ENCODE peak calls at places on chromosome 11, in five cellular contexts. One of them, this sample, is unnamed.

GRCh38 chr11:118214210-118214914 is 10.4 kb downstream of the JAML start:
- DNase-seq in IMR-90: no peak
- DNase-seq in CD8-positive, alpha-beta memory T cell: no peak
- DNase-seq in ovary: no peak
- DNase-seq in cardiac muscle cell: no peak
- DNase-seq in this sample: no peak

GRCh38 chr11:112961751-112962747 is 829 bp downstream of the NCAM1 start:
- DNase-seq in cardiac muscle cell: peak; percentile 76
- DNase-seq in CD8-positive, alpha-beta memory T cell: no peak
- DNase-seq in ovary: peak; percentile 59
- DNase-seq in IMR-90: no peak
- DNase-seq in this sample: peak; percentile 77

GRCh38 chr11:69208190-69209037 is 52.7 kb downstream of the SMIM38 start:
- DNase-seq in ovary: no peak
- DNase-seq in cardiac muscle cell: no peak
- DNase-seq in CD8-positive, alpha-beta memory T cell: no peak
- DNase-seq in IMR-90: no peak
- DNase-seq in this sample: no peak

GRCh38 chr11:76672431-76673163 is 2.0 kb upstream of the LRRC32 start:
- DNase-seq in IMR-90: no peak
- DNase-seq in ovary: no peak
- DNase-seq in cardiac muscle cell: no peak
- DNase-seq in CD8-positive, alpha-beta memory T cell: peak; percentile 76
- DNase-seq in this sample: peak; percentile 60

GRCh38 chr11:112812719-112813118 is 148.5 kb upstream of the NCAM1 start:
- DNase-seq in CD8-positive, alpha-beta memory T cell: no peak
- DNase-seq in cardiac muscle cell: no peak
- DNase-seq in ovary: no peak
- DNase-seq in IMR-90: no peak
- DNase-seq in this sample: no peak

GRCh38 chr11:109971184-109971523 is 122.0 kb upstream of the ZC3H12C start:
- DNase-seq in ovary: no peak
- DNase-seq in CD8-positive, alpha-beta memory T cell: no peak
- DNase-seq in IMR-90: peak; percentile 84
- DNase-seq in cardiac muscle cell: peak; percentile 13
- DNase-seq in this sample: no peak

GRCh38 chr11:34823639-34824038 is 92.5 kb downstream of the APIP start:
- DNase-seq in CD8-positive, alpha-beta memory T cell: no peak
- DNase-seq in IMR-90: no peak
- DNase-seq in cardiac muscle cell: no peak
- DNase-seq in ovary: no peak
- DNase-seq in this sample: no peak

GRCh38 chr11:117479372-117479771 is 151.7 kb downstream of the CEP164 start:
- DNase-seq in ovary: no peak
- DNase-seq in CD8-positive, alpha-beta memory T cell: no peak
- DNase-seq in cardiac muscle cell: no peak
- DNase-seq in IMR-90: no peak
- DNase-seq in this sample: no peak

GRCh38 chr11:73325036-73325981 is 17.2 kb downstream of the ARHGEF17 start:
- DNase-seq in ovary: no peak
- DNase-seq in IMR-90: peak; percentile 56
- DNase-seq in CD8-positive, alpha-beta memory T cell: no peak
- DNase-seq in cardiac muscle cell: no peak
- DNase-seq in this sample: no peak

GRCh38 chr11:65854161-65854592 is 3.8 kb downstream of the CFL1 start:
- DNase-seq in IMR-90: no peak
- DNase-seq in ovary: no peak
- DNase-seq in cardiac muscle cell: no peak
- DNase-seq in CD8-positive, alpha-beta memory T cell: no peak
- DNase-seq in this sample: no peak

GRCh38 chr11:6531267-6531752 is 34.2 kb downstream of the DNHD1 start:
- DNase-seq in ovary: no peak
- DNase-seq in cardiac muscle cell: peak; percentile 40
- DNase-seq in IMR-90: peak; percentile 52
- DNase-seq in CD8-positive, alpha-beta memory T cell: no peak
- DNase-seq in this sample: no peak

GRCh38 chr11:85539029-85539689 is 88.0 kb downstream of the DLG2 start:
- DNase-seq in IMR-90: no peak
- DNase-seq in cardiac muscle cell: no peak
- DNase-seq in CD8-positive, alpha-beta memory T cell: no peak
- DNase-seq in ovary: no peak
- DNase-seq in this sample: no peak

GRCh38 chr11:71207996-71208774 is 44.2 kb downstream of the SHANK2 start:
- DNase-seq in cardiac muscle cell: no peak
- DNase-seq in ovary: no peak
- DNase-seq in IMR-90: no peak
- DNase-seq in CD8-positive, alpha-beta memory T cell: no peak
- DNase-seq in this sample: no peak

GRCh38 chr11:122883682-122883981 is 1.1 kb downstream of the JHY start:
- DNase-seq in IMR-90: no peak
- DNase-seq in cardiac muscle cell: no peak
- DNase-seq in CD8-positive, alpha-beta memory T cell: no peak
- DNase-seq in ovary: no peak
- DNase-seq in this sample: no peak

GRCh38 chr11:130156108-130157022 is 3.2 kb upstream of the ST14 start:
- DNase-seq in ovary: no peak
- DNase-seq in CD8-positive, alpha-beta memory T cell: no peak
- DNase-seq in cardiac muscle cell: no peak
- DNase-seq in IMR-90: no peak
- DNase-seq in this sample: no peak

GRCh38 chr11:114315749-114316368 is 19.7 kb downstream of the NNMT start:
- DNase-seq in CD8-positive, alpha-beta memory T cell: no peak
- DNase-seq in ovary: no peak
- DNase-seq in cardiac muscle cell: no peak
- DNase-seq in IMR-90: no peak
- DNase-seq in this sample: no peak

GRCh38 chr11:104191124-104191523 is 27.2 kb upstream of the PDGFD start:
- DNase-seq in CD8-positive, alpha-beta memory T cell: no peak
- DNase-seq in IMR-90: peak; percentile 49
- DNase-seq in cardiac muscle cell: no peak
- DNase-seq in ovary: no peak
- DNase-seq in this sample: no peak

GRCh38 chr11:26537341-26537740 is 34.7 kb downstream of the MUC15 start:
- DNase-seq in ovary: no peak
- DNase-seq in cardiac muscle cell: no peak
- DNase-seq in IMR-90: no peak
- DNase-seq in CD8-positive, alpha-beta memory T cell: no peak
- DNase-seq in this sample: no peak

GRCh38 chr11:8776209-8776608 is 93.6 kb downstream of the RPL27A start:
- DNase-seq in cardiac muscle cell: no peak
- DNase-seq in ovary: no peak
- DNase-seq in CD8-positive, alpha-beta memory T cell: no peak
- DNase-seq in IMR-90: no peak
- DNase-seq in this sample: no peak

GRCh38 chr11:8777907-8778767 is 95.5 kb downstream of the RPL27A start:
- DNase-seq in cardiac muscle cell: no peak
- DNase-seq in ovary: peak; percentile 78
- DNase-seq in IMR-90: peak; percentile 71
- DNase-seq in CD8-positive, alpha-beta memory T cell: no peak
- DNase-seq in this sample: no peak

GRCh38 chr11:8779107-8779506 is 96.5 kb downstream of the RPL27A start:
- DNase-seq in CD8-positive, alpha-beta memory T cell: no peak
- DNase-seq in ovary: no peak
- DNase-seq in cardiac muscle cell: no peak
- DNase-seq in IMR-90: no peak
- DNase-seq in this sample: no peak

GRCh38 chr11:8775341-8776133 is 92.9 kb downstream of the RPL27A start:
- DNase-seq in cardiac muscle cell: no peak
- DNase-seq in IMR-90: no peak
- DNase-seq in CD8-positive, alpha-beta memory T cell: no peak
- DNase-seq in ovary: peak; percentile 67
- DNase-seq in this sample: no peak

GRCh38 chr11:8779732-8780131 is 97.1 kb downstream of the RPL27A start:
- DNase-seq in CD8-positive, alpha-beta memory T cell: no peak
- DNase-seq in ovary: no peak
- DNase-seq in cardiac muscle cell: no peak
- DNase-seq in IMR-90: no peak
- DNase-seq in this sample: no peak
- H3K4me1 ChIP-seq in CD8-positive, alpha-beta memory T cell: no peaks in the 10 kb centered on the region
- H3K4me1 ChIP-seq in ovary: peaks cover 32% of the 10 kb centered on the region
- H3K4me1 ChIP-seq in cardiac muscle cell: peaks cover 14% of the 10 kb centered on the region
- H3K4me1 ChIP-seq in IMR-90: peaks cover 16% of the 10 kb centered on the region
- H3K4me1 ChIP-seq in this sample: peaks cover 10% of the 10 kb centered on the region

DNA sequence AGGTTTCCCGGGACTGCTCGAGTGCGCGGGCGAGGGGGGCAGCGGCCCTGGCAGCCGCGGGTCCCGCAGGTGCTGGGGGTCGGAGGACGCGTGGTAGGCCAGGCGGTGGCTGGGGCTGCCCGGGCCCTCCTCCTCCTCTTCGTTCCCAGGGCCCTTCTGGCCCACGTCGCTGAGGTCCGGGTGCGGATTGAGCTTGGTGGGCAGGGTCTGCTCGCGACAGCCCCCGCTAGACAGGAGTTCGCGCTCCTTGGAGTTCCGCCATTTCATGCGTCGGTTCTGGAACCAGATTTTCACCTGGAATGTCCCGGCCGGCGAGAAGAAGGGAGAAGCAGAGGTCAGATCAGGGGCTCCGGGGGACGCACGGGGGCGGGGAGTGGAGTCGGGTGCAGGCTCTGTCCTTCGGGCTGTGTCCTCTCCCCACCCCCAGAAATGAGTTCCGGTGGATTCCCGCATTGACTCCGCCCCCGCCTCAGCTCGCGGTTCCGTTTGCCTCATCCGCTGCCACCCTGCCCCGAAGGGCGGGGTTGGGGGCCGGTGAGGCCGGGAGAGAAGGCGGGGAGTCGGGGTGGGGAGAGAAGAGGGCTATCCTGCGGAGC is 3.9 kb downstream of the DBX1 start:
- DNase-seq in CD8-positive, alpha-beta memory T cell: peak; percentile 74
- DNase-seq in ovary: no peak
- DNase-seq in IMR-90: no peak
- DNase-seq in cardiac muscle cell: no peak
- DNase-seq in this sample: peak; percentile 68
- H3K4me3 ChIP-seq in CD8-positive, alpha-beta memory T cell: peak overlapping the region; percentile 41
- H3K4me3 ChIP-seq in ovary: no peak overlapping the region
- H3K4me3 ChIP-seq in IMR-90: no peak overlapping the region
- H3K4me3 ChIP-seq in cardiac muscle cell: no peak overlapping the region
- H3K4me3 ChIP-seq in this sample: no peak overlapping the region

GRCh38 chr11:87300640-87301381 is 263.1 kb downstream of the TMEM135 start:
- DNase-seq in CD8-positive, alpha-beta memory T cell: no peak
- DNase-seq in ovary: no peak
- DNase-seq in cardiac muscle cell: no peak
- DNase-seq in IMR-90: peak; percentile 4
- DNase-seq in this sample: no peak
- H3K4me1 ChIP-seq in CD8-positive, alpha-beta memory T cell: peaks cover 3% of the 10 kb centered on the region
- H3K4me1 ChIP-seq in ovary: peaks cover 2% of the 10 kb centered on the region
- H3K4me1 ChIP-seq in cardiac muscle cell: peaks cover 55% of the 10 kb centered on the region
- H3K4me1 ChIP-seq in IMR-90: peaks cover 6% of the 10 kb centered on the region
- H3K4me1 ChIP-seq in this sample: no peaks in the 10 kb centered on the region

DNA sequence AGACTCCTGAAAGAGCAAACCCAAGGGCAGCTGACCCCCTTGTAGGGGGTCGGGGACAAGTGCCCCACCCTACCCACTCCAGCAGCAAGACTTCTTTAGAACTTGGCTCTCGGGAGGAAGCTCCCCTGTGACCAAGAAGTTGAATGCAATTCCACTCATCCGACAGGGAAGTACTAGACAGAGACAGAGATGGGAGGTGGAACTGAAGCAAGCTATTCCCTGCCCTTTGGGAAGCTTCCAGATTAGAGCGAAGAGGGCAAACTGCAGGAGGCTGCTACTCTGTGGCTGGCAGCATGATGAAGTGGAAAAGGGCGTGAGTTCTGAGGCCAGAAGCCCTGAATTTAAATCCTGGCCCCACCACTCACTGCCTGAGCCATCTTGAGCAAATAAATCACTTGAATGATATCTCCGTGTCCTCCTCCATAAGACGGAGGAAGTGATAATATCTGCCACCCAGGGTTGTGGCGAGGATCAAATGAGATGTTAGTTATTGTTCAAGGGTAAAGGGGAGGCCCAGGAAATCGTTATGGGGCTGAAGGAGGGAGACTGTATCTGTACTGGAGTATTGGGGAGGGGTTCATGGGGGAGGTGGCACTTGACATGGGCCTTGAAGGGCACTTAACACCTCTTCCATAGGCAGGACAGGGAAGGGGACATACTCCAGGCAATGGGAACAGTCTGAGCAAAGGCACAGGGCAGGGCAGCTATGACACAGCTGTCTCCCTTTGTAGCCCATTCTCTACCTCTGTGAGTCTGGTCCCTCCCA is 16.2 kb upstream of the DGKZ start:
- DNase-seq in CD8-positive, alpha-beta memory T cell: no peak
- DNase-seq in IMR-90: no peak
- DNase-seq in ovary: no peak
- DNase-seq in cardiac muscle cell: no peak
- DNase-seq in this sample: no peak
- H3K4me3 ChIP-seq in CD8-positive, alpha-beta memory T cell: peak overlapping the region; percentile 47
- H3K4me3 ChIP-seq in IMR-90: no peak overlapping the region
- H3K4me3 ChIP-seq in ovary: no peak overlapping the region
- H3K4me3 ChIP-seq in cardiac muscle cell: no peak overlapping the region
- H3K4me3 ChIP-seq in this sample: no peak overlapping the region

This sample was measured in left lung.